ENCODE peak calls at places on chromosomes 4 and X, in eight cellular contexts. Y is small intestine; Z is PC-3; I is CD8-positive, alpha-beta memory T cell; U is HepG2; R is GM23248; H is fibroblast of lung; E is ascending aorta. F is an unnamed sample.

GRCh38 chr4:101264550-101264949 is 82.8 kb downstream of the PPP3CA start:
- DNase-seq in Y (no peak), Z (peak; percentile 18), I (no peak), U (peak; percentile 85), R (no peak), H (no peak), E (no peak), F (no peak)

GRCh38 chr4:54661686-54662085 is 3.9 kb downstream of the KIT start:
- DNase-seq in Y (no peak), Z (peak; percentile 79), I (no peak), U (no peak), R (peak; percentile 95), H (peak; percentile 50), E (no peak), F (peak; percentile 91)

GRCh38 chrX:110675866-110676265 is 119.8 kb downstream of the CHRDL1 start:
- DNase-seq in Y (no peak), Z (no peak), I (no peak), U (no peak), R (no peak), H (no peak), E (no peak), F (no peak)

GRCh38 chr4:15145709-15146108 is 143.4 kb downstream of the CPEB2 start:
- DNase-seq in Y (no peak), Z (peak; percentile 3), I (no peak), U (no peak), R (no peak), H (no peak), E (no peak), F (no peak)

GRCh38 chrX:34893741-34894140 is 48.9 kb upstream of the FAM47B start:
- DNase-seq in Y (no peak), Z (peak; percentile 48), I (no peak), U (no peak), R (peak; percentile 26), H (no peak), E (no peak), F (no peak)

GRCh38 chr4:53100801-53101581 is 238.9 kb downstream of the RASL11B start:
- DNase-seq in Y (no peak), Z (peak; percentile 34), I (no peak), U (no peak), R (peak; percentile 74), H (peak; percentile 46), E (no peak), F (peak; percentile 64)

GRCh38 chrX:134171661-134172587 is 65.1 kb upstream of the CCDC160 start:
- DNase-seq in Y (peak; percentile 3), Z (no peak), I (no peak), U (no peak), R (peak; percentile 11), H (peak; percentile 20), E (no peak), F (no peak)

GRCh38 chr4:111326450-111326849 is 703.6 kb upstream of the PITX2 start:
- DNase-seq in Y (no peak), Z (no peak), I (no peak), U (no peak), R (no peak), H (no peak), E (no peak), F (no peak)

GRCh38 chr4:106268731-106269272 is 47.2 kb downstream of the TBCK start:
- DNase-seq in Y (no peak), Z (no peak), I (no peak), U (no peak), R (no peak), H (no peak), E (no peak), F (no peak)

GRCh38 chrX:107448625-107449468 is 605 bp upstream of the FRMPD3 start:
- DNase-seq in Y (no peak), Z (peak; percentile 25), I (no peak), U (no peak), R (peak; percentile 14), H (no peak), E (no peak), F (no peak)

GRCh38 chrX:78029663-78030062 is 60.2 kb upstream of the PGAM4 start:
- DNase-seq in Y (peak; percentile 30), Z (peak; percentile 66), I (no peak), U (peak; percentile 11), R (peak; percentile 52), H (peak; percentile 41), E (no peak), F (no peak)

GRCh38 chr4:19774690-19775256 is 476.9 kb upstream of the SLIT2 start:
- DNase-seq in Y (no peak), Z (peak; percentile 29), I (no peak), U (no peak), R (no peak), H (peak; percentile 39), E (no peak), F (no peak)

GRCh38 chr4:173074501-173074946 is 94.1 kb upstream of the GALNT7 start:
- DNase-seq in Y (no peak), Z (peak; percentile 73), I (no peak), U (no peak), R (peak; percentile 51), H (peak; percentile 89), E (no peak), F (peak; percentile 93)

GRCh38 chr4:10587697-10588096 is 96.9 kb downstream of the CLNK start:
- DNase-seq in Y (no peak), Z (no peak), I (peak; percentile 3), U (no peak), R (no peak), H (peak; percentile 22), E (no peak), F (no peak)

DNA sequence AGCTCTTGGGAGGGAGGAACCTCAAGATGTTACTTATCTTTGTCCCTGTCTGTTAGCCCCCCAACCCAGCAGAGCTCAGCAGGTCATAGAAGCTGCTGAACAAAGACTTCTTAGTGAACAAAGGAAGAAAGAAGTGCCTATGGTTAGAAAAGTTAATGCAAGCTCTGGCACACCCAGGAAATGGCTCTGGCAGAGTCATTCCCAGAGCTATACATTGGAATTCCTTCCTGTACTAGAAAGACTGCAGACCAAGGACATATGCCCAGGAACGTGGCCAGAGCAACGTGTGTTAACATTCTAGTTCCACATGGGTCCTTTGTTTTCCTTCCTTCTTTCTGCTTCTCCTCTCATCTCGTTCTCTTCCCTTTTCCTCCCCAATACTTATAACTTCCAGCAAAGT is 73.9 kb downstream of the SEL1L3 start:
- DNase-seq in Y (no peak), Z (no peak), I (no peak), U (no peak), R (no peak), H (no peak), E (no peak), F (peak; percentile 20)
- H3K4me1 ChIP-seq in Y (no peaks in the 10 kb centered on the region), Z (no peaks in the 10 kb centered on the region), I (no peaks in the 10 kb centered on the region), U (no peaks in the 10 kb centered on the region), R (no peaks in the 10 kb centered on the region), H (no peaks in the 10 kb centered on the region), E (no peaks in the 10 kb centered on the region), F (peaks cover 12% of the 10 kb centered on the region)

GRCh38 chr4:57658188-57658587 is 548.0 kb upstream of the IGFBP7 start:
- DNase-seq in Y (no peak), Z (no peak), I (no peak), U (no peak), R (no peak), H (no peak), E (no peak), F (no peak)
- H3K27ac ChIP-seq in Y (no peak overlapping the region), Z (no peak overlapping the region), I (no peak overlapping the region), U (no peak overlapping the region), R (no peak overlapping the region), H (no peak overlapping the region), E (no peak overlapping the region), F (no peak overlapping the region)

DNA sequence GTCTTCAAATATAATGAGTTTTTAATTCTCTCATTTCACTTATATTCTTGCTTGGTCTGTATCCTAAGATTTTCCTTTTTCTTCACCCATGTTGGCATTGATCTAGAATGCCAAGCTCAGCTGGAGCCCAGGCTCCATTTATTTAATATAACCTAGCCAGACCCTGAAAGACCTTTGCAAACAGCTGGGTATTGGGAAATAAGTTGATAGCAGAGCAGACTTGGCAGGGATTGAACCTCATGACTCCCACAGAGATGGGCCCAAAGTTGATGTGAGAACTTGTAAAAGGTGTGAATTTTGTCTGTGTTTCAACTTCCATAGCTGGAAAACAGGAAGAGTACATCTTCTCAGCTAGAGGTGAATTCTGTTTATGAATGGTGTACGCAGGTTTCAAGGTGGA is 59.5 kb downstream of the SH2D1A start:
- DNase-seq in Y (no peak), Z (no peak), I (no peak), U (no peak), R (no peak), H (no peak), E (no peak), F (no peak)
- H3K27me3 ChIP-seq in Y (no peaks in the 10 kb centered on the region), Z (no peaks in the 10 kb centered on the region), I (no peaks in the 10 kb centered on the region), U (no peaks in the 10 kb centered on the region), R (no peaks in the 10 kb centered on the region), H (no peaks in the 10 kb centered on the region), E (no peaks in the 10 kb centered on the region), F (no peaks in the 10 kb centered on the region)

GRCh38 chrX:13750812-13751211 is 16.3 kb downstream of the OFD1 start:
- DNase-seq in Y (no peak), Z (no peak), I (no peak), U (no peak), R (no peak), H (no peak), E (no peak), F (no peak)
- H3K4me1 ChIP-seq in Y (no peaks in the 10 kb centered on the region), Z (peaks cover 26% of the 10 kb centered on the region), I (peaks cover 10% of the 10 kb centered on the region), U (no peaks in the 10 kb centered on the region), R (peaks cover 4% of the 10 kb centered on the region), H (peaks cover 2% of the 10 kb centered on the region), E (no peaks in the 10 kb centered on the region), F (peaks cover 11% of the 10 kb centered on the region)

GRCh38 chr4:128600996-128601857 is 208.3 kb upstream of the JADE1 start:
- DNase-seq in Y (peak; percentile 76), Z (peak; percentile 89), I (no peak), U (peak; percentile 93), R (peak; percentile 92), H (peak; percentile 99), E (no peak), F (peak; percentile 86)

GRCh38 chr4:128597515-128597914 is 212.0 kb upstream of the JADE1 start:
- DNase-seq in Y (no peak), Z (no peak), I (no peak), U (no peak), R (no peak), H (no peak), E (no peak), F (no peak)

GRCh38 chr4:128596115-128596514 is 213.4 kb upstream of the JADE1 start:
- DNase-seq in Y (no peak), Z (no peak), I (no peak), U (no peak), R (no peak), H (no peak), E (no peak), F (no peak)

GRCh38 chr4:128600410-128600809 is 209.1 kb upstream of the JADE1 start:
- DNase-seq in Y (peak; percentile 34), Z (no peak), I (no peak), U (peak; percentile 33), R (no peak), H (peak; percentile 61), E (no peak), F (peak; percentile 37)

DNA sequence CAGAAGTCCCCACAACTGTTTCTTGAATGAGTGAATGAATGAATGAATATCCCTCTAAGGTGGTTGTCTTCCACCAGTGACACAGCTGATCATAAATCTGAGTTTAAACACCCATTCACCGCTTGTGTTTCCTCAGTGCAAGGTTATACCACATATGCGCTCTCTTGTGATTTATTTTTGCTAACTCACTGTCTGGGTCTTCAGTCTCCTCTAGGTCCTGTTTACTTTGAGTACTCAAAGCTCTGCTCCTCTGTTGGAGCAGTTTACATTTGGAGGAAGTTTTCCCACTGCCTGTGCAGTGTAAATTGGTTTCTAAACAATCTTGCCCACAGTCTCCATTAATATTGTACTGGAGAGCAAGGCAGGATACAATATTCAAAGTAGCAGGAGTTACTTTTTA is 212.7 kb upstream of the JADE1 start:
- DNase-seq in Y (no peak), Z (no peak), I (no peak), U (peak; percentile 20), R (no peak), H (peak; percentile 33), E (no peak), F (no peak)
- H3K27ac ChIP-seq in Y (no peak overlapping the region), Z (no peak overlapping the region), I (no peak overlapping the region), U (no peak overlapping the region), R (no peak overlapping the region), H (no peak overlapping the region), E (no peak overlapping the region), F (no peak overlapping the region)